ENCODE peak calls at places on chromosomes 5 and 9, in eight cellular contexts. T is breast epithelium, Q is left ventricle myocardium inferior, M is progenitor cell of endocrine pancreas, L is OCI-LY7, J is retinal pigment epithelial cell, B is tibial nerve, S is psoas muscle. V is an unnamed sample.

GRCh38 chr9:19922476-19923118 is 133.8 kb upstream of the SLC24A2 start:
- DNase-seq in T (no peak), L (no peak), Q (no peak), J (no peak), M (no peak), S (no peak), B (no peak), V (no peak)

GRCh38 chr9:114223564-114224246 is 68.4 kb downstream of the COL27A1 start:
- DNase-seq in B (no peak), J (no peak), Q (no peak), L (no peak), M (no peak), T (no peak), S (no peak), V (no peak)

GRCh38 chr5:173308226-173308625 is 20.0 kb downstream of the STC2 start:
- DNase-seq in Q (no peak), J (no peak), L (no peak), S (no peak), T (no peak), M (no peak), B (no peak), V (no peak)

GRCh38 chr5:8766448-8766847 is 779.4 kb downstream of the SEMA5A start:
- DNase-seq in B (no peak), Q (no peak), S (no peak), T (no peak), M (no peak), J (no peak), L (no peak), V (no peak)

GRCh38 chr9:124282442-124283231 is 24.9 kb downstream of the NEK6 start:
- DNase-seq in J (no peak), Q (peak), M (no peak), T (no peak), B (peak), L (no peak), S (peak), V (no peak)

GRCh38 chr5:150448960-150449490 is 514 bp downstream of the RPS14 start:
- DNase-seq in J (no peak), S (no peak), T (no peak), L (peak), Q (no peak), B (no peak), M (no peak), V (no peak)

GRCh38 chr5:33300209-33300742 is 140.5 kb upstream of the TARS1 start:
- DNase-seq in J (no peak), M (no peak), L (peak), T (no peak), B (no peak), Q (no peak), S (no peak), V (no peak)

GRCh38 chr9:33489070-33489469 is 15.3 kb upstream of the NOL6 start:
- DNase-seq in L (no peak), Q (no peak), M (no peak), S (no peak), J (no peak), T (no peak), B (no peak), V (no peak)

GRCh38 chr5:98454407-98454806 is 319.1 kb upstream of the RGMB start:
- DNase-seq in B (no peak), M (no peak), Q (no peak), L (no peak), T (no peak), J (no peak), S (no peak), V (no peak)

GRCh38 chr5:123429993-123430392 is 6.8 kb upstream of the CEP120 start:
- DNase-seq in M (no peak), T (no peak), B (no peak), Q (no peak), S (no peak), L (no peak), J (peak), V (no peak)

GRCh38 chr5:168596927-168597326 is 17.8 kb upstream of the PANK3 start:
- DNase-seq in T (no peak), L (no peak), S (no peak), M (no peak), Q (no peak), B (no peak), J (no peak), V (no peak)

GRCh38 chr9:95344735-95345134 is 27.2 kb upstream of the FANCC start:
- DNase-seq in B (no peak), J (no peak), L (no peak), S (no peak), M (no peak), Q (no peak), T (no peak), V (no peak)

GRCh38 chr5:111022301-111022700 is 49.2 kb upstream of the TSLP start:
- DNase-seq in T (no peak), S (no peak), L (no peak), J (no peak), M (no peak), B (no peak), Q (no peak), V (no peak)

GRCh38 chr5:134100283-134101011 is 14.0 kb upstream of the TCF7 start:
- DNase-seq in J (no peak), Q (no peak), T (no peak), L (peak), S (no peak), B (no peak), M (no peak), V (no peak)

GRCh38 chr9:70987986-70988385 is 133.4 kb downstream of the TRPM3 start:
- DNase-seq in S (no peak), T (no peak), L (no peak), J (no peak), Q (no peak), M (no peak), B (no peak), V (no peak)

GRCh38 chr9:130780865-130781504 is 54.1 kb upstream of the ABL1 start:
- DNase-seq in T (no peak), S (peak), L (no peak), B (peak), J (no peak), M (no peak), Q (peak), V (peak)

GRCh38 chr5:154111214-154111613 is 72.4 kb downstream of the MFAP3 start:
- DNase-seq in S (no peak), T (no peak), L (no peak), Q (no peak), M (no peak), B (no peak), J (no peak), V (no peak)
- TF ChIP-seq CTCF in S (no peak), T (no peak), L (no peak), Q (no peak), M (no peak), B (no peak), J (no peak), V (no peak)

DNA sequence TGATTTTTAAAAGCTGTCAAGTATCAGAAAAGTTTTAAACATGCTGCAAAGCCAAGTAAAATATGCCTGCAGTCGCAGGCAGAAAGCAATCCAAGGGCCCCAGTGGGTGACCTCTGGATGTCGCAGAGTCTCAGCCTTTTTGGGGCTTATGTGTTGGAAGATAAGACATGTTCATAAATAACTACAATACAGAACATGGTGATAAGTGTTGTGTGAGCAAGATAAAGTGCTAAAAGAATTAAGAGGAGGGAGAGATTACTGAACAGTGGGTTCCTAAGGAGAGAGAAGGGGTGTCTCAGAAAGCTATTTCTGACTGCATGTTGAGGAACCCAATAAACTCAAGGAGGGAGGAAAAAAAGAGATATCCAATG is 78.9 kb upstream of the ADRB2 start:
- DNase-seq in M (no peak), Q (no peak), L (no peak), J (no peak), B (no peak), S (no peak), T (no peak), V (no peak)
- TF ChIP-seq CTCF in M (no peak), Q (no peak), L (no peak), J (no peak), B (no peak), S (no peak), T (no peak), V (no peak)

GRCh38 chr9:99124534-99124933 is 19.6 kb downstream of the TGFBR1 start:
- DNase-seq in J (no peak), B (no peak), S (no peak), T (no peak), Q (no peak), M (no peak), L (no peak), V (no peak)
- TF ChIP-seq CTCF in J (no peak), B (no peak), S (no peak), T (no peak), Q (no peak), M (no peak), L (no peak), V (no peak)

GRCh38 chr5:169701910-169702451 is 64.9 kb downstream of the DOCK2 start:
- DNase-seq in Q (no peak), M (no peak), L (peak), T (no peak), J (no peak), B (no peak), S (no peak), V (no peak)
- TF ChIP-seq CTCF in Q (peak), M (peak), L (peak), T (no peak), J (peak), B (no peak), S (no peak), V (no peak)

GRCh38 chr9:93107825-93108161 is 11.8 kb downstream of the CARD19 start:
- DNase-seq in T (no peak), S (no peak), M (no peak), Q (no peak), J (no peak), B (no peak), L (no peak), V (no peak)

GRCh38 chr9:93111001-93111370 is 15.0 kb downstream of the CARD19 start:
- DNase-seq in J (no peak), L (no peak), S (no peak), Q (no peak), T (peak), M (no peak), B (no peak), V (no peak)

GRCh38 chr9:93110400-93110855 is 14.4 kb downstream of the CARD19 start:
- DNase-seq in J (no peak), M (no peak), Q (no peak), L (no peak), T (peak), S (no peak), B (no peak), V (peak)

GRCh38 chr9:93107151-93107824 is 11.3 kb downstream of the CARD19 start:
- DNase-seq in T (peak), J (no peak), L (no peak), M (no peak), S (no peak), Q (no peak), B (no peak), V (peak)

DNA sequence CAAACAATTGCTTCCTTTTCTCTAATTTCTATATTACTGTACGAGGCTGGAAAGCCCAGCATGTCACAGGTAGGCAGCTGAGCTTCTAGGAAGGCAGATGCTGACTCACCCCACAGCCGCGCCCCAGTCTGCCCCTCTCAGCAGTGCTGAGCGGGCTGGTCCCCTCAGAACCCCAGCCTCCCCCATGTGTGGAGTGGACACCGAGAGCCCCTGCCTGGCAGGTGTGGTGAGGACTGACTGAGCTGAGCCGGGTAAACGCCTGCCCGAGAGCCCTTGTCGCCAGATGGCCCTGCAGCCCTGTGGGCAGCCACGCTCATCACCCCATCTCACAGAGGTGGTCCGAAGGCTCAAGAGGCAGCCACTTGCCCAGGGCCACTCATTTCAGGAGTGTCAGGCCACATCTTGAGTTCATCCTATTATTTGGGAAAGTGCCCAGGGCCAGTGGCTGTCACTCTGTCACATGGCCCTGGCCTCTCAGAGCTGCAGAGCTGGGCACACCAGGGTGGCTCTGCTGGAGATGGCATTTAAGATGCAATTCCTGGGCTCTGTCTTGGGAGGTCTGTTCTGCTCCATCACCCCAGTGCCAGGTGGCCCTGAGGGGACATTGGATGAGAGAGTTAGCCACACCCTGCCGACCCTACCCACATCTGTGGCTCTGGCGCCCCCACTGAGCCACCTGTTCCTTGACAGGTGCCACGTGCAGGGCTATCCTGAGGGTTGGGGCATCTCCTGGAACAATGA is 12.5 kb downstream of the CARD19 start:
- DNase-seq in B (no peak), T (no peak), Q (peak), J (no peak), L (peak), S (no peak), M (no peak), V (peak)
- TF ChIP-seq CTCF in B (no peak), T (no peak), Q (no peak), J (no peak), L (no peak), S (no peak), M (no peak), V (no peak)

GRCh38 chr9:136963341-136963740 is 11.3 kb downstream of the LCN12 start:
- DNase-seq in Q (no peak), M (no peak), T (no peak), S (no peak), L (no peak), B (no peak), J (no peak), V (no peak)
- TF ChIP-seq CTCF in Q (no peak), M (no peak), T (no peak), S (no peak), L (no peak), B (no peak), J (no peak), V (no peak)

V was measured in coronary artery.